ENCODE peak calls at places on chromosomes 5 and 9, in five cellular contexts. V is mesenchymal stem cell, F is trophoblast cell, Y is IMR-90, Z is H9. H is an unnamed sample. For H3K9me3, the result is how much of the 10 kb centered on the place peaks cover.

GRCh38 chr5:98771389-98772109 is 1.9 kb upstream of the RGMB start:
- DNase-seq in Z (peak), F (peak), Y (peak), V (peak), H (peak)

GRCh38 chr5:127898551-127899213 is 184.9 kb upstream of the SLC12A2 start:
- DNase-seq in V (no peak), Y (peak), Z (no peak), F (no peak), H (no peak)

GRCh38 chr9:120845255-120845654 is 2.5 kb upstream of the PSMD5 start:
- DNase-seq in F (no peak), Y (peak), V (no peak), Z (no peak), H (no peak)

GRCh38 chr5:11509793-11510192 is 394.5 kb downstream of the CTNND2 start:
- DNase-seq in F (no peak), Z (no peak), V (no peak), Y (no peak), H (no peak)

GRCh38 chr9:125911861-125912260 is 164.7 kb downstream of the PBX3 start:
- DNase-seq in Z (no peak), Y (peak), F (no peak), V (no peak), H (no peak)

GRCh38 chr9:134217431-134218210 is 53.3 kb upstream of the RNU6ATAC start:
- DNase-seq in F (no peak), Y (no peak), V (no peak), Z (no peak), H (no peak)

GRCh38 chr5:163475416-163475815 is 15.0 kb downstream of the HMMR start:
- DNase-seq in V (no peak), Z (no peak), F (no peak), Y (no peak), H (no peak)

GRCh38 chr9:33139421-33140228 is 27.5 kb downstream of the B4GALT1 start:
- DNase-seq in Y (peak), F (no peak), V (peak), Z (no peak), H (no peak)

GRCh38 chr5:125492977-125493376 is 746.5 kb upstream of the ZNF608 start:
- DNase-seq in V (no peak), Y (no peak), F (no peak), Z (no peak), H (no peak)

GRCh38 chr5:163347671-163348070 is 89.7 kb upstream of the CCNG1 start:
- DNase-seq in Z (peak), F (peak), V (peak), Y (peak), H (peak)

GRCh38 chr9:129014611-129015010 is 13.5 kb downstream of the SH3GLB2 start:
- DNase-seq in Z (no peak), F (no peak), Y (no peak), V (no peak), H (no peak)

GRCh38 chr5:178215263-178216002 is 11.1 kb downstream of the HNRNPAB start:
- DNase-seq in V (no peak), Z (no peak), Y (no peak), F (no peak), H (no peak)

GRCh38 chr5:119339965-119340364 is 15.9 kb upstream of the TNFAIP8 start:
- DNase-seq in Z (no peak), V (no peak), Y (no peak), F (no peak), H (no peak)

GRCh38 chr5:112004867-112005532 is 248.0 kb upstream of the NREP start:
- DNase-seq in V (peak), Y (peak), F (no peak), Z (no peak), H (no peak)

GRCh38 chr9:32701321-32702022 is 66.0 kb upstream of the TAF1L start:
- DNase-seq in V (no peak), F (no peak), Y (peak), Z (no peak), H (no peak)

DNA sequence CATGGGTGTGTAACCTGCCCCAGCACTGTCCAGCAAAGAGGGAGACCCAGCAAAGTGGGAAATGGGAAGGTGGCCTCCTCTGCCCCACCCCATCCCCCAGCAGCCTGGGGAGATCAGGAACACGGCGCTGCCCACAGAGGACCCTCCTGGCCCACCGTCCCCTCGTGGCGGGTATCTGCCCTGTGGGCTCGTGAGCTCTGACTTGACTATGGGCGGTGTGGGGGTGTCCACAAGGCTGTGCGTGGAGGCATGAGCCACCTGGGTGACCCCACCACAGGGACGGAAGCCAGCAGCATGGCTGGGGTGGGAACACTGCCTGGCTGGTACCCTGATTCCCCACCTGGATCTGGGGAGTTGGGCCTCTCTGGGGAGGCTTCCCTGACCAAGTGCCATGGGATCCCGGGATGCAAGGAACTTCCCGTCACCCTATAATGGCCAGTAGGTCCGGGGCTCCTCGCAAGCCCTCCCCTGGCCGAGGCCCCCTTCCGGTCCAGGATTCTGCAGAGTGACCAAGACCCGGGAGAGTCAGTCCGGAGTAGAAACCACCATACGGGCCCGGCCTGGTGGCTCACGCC is 29.3 kb upstream of the SLC6A19 start:
- DNase-seq in F (no peak), Z (no peak), V (no peak), Y (no peak), H (no peak)
- H2BK120ac ChIP-seq in F (no peak), Z (no peak), V (no peak), Y (no peak), H (no peak)

GRCh38 chr9:40927851-40928802 is 200.4 kb downstream of the FOXD4L6 start:
- DNase-seq in Z (no peak), V (no peak), F (no peak), Y (no peak), H (no peak)

GRCh38 chr9:40928803-40929487 is 199.5 kb downstream of the FOXD4L6 start:
- DNase-seq in V (no peak), Y (no peak), Z (no peak), F (no peak), H (no peak)

GRCh38 chr9:40925149-40925548 is 203.3 kb downstream of the FOXD4L6 start:
- DNase-seq in Z (no peak), Y (no peak), F (no peak), V (no peak), H (no peak)

GRCh38 chr9:40927260-40927631 is 201.2 kb downstream of the FOXD4L6 start:
- DNase-seq in Z (no peak), V (no peak), Y (no peak), F (no peak), H (no peak)

DNA sequence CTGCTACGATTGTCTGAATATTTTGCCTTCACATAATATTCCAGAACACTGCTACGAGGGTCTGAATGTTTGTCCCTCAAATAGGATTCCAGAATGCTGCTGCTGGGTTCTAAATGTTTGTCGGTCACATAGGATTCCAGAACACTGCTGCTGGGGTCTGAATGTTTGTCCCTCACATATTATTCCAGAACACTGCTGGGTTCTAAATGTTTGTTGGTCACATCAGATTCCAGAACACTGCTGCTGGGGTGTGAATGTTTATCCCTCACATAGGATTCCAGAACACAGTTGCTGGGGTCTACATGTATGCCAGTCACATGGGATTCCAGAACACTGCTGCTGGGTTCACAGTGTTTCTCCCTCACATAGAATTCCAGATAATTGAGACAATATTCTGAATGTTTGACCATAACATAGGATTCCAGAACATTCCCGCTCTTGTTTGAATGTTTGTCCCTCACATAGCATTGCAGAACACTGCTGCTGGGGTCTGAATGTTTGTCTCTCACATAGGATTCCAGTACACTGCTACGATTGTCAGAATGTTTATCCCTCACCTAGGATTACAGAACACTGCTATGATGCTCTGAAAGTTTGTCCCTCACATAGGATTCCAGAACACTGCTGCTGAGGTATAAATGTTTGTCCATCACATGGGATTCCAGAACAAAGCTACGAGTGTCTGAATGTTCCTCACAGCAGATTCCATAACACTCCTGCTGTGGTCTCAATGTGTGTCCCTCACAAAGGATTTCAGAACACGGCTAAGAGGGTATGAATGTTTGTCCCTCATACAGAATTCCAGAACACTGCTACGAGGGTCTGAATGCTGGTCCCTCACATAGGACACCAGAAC is 201.8 kb downstream of the FOXD4L6 start:
- DNase-seq in Y (no peak), Z (no peak), F (no peak), V (no peak), H (no peak)
- H3K9me3 ChIP-seq in Y (half or more), Z (half or more), F (under half), V (half or more), H (half or more)

DNA sequence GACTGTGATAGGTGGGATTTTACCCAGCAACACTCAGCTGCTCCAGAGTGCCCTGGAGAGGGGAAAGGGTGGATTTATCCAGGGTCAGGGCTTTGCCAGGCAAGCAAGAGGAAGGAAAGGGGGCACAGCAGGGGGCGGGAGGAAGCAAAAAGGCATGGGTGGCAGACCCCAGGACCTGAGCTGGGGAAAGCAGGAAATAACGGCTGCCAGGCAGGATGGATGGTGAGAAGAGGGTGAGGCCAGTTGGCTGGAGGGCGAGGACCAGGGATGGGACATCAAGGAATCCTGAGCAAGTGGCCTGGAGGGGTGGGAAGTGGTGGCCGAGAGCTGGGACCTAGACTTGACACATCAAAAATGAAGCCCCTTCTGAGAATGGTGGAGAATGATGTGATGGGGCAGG is 64.2 kb downstream of the DUSP1 start:
- DNase-seq in V (no peak), F (no peak), Z (no peak), Y (no peak), H (no peak)
- H3K23ac ChIP-seq in V (no peak), F (no peak), Z (no peak), Y (no peak), H (peak)

DNA sequence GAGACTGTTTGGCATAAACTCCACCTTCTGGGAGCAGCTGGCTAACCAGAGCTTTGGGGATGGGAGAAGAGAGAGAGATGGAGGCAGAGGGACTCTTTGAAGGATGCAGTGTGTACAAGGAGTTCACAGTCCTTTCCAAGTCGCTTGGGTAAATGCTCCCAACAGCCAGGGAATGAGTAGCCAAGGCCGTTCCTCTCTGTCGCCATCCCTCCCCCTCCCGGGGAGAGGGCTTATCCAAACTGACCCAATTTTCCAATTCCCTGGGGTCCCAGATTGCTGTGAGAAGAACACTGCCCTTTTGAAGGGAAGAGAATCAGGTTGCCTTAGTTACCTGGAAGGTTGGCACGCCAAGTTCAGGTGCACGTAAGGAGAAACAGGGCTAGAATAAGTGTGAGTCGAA is 7.9 kb downstream of the WWC1 start:
- DNase-seq in Z (no peak), V (no peak), Y (no peak), F (no peak), H (no peak)
- H2BK120ac ChIP-seq in Z (no peak), V (no peak), Y (no peak), F (no peak), H (no peak)